ENCODE peak calls at places on chromosomes 13 and 19, in eight cellular contexts. One of them, this sample, is unnamed.

GRCh38 chr19:33125929-33126388 is 6.0 kb upstream of the WDR88 start:
- DNase-seq in CD8-positive, alpha-beta T cell: peak; percentile 54
- DNase-seq in endodermal cell: peak; percentile 79
- DNase-seq in A673: peak; percentile 75
- DNase-seq in mesendoderm: peak; percentile 66
- DNase-seq in pancreas: no peak
- DNase-seq in left lung: no peak
- DNase-seq in tibial nerve: peak; percentile 14
- DNase-seq in this sample: peak; percentile 44

GRCh38 chr19:11363881-11364280 is 8.6 kb downstream of the PLPPR2 start:
- DNase-seq in pancreas: no peak
- DNase-seq in endodermal cell: no peak
- DNase-seq in mesendoderm: no peak
- DNase-seq in left lung: no peak
- DNase-seq in CD8-positive, alpha-beta T cell: no peak
- DNase-seq in tibial nerve: no peak
- DNase-seq in A673: no peak
- DNase-seq in this sample: no peak

GRCh38 chr19:48342841-48343540 is 17.6 kb downstream of the EMP3 start:
- DNase-seq in endodermal cell: no peak
- DNase-seq in A673: peak; percentile 47
- DNase-seq in tibial nerve: no peak
- DNase-seq in pancreas: no peak
- DNase-seq in mesendoderm: no peak
- DNase-seq in left lung: no peak
- DNase-seq in CD8-positive, alpha-beta T cell: no peak
- DNase-seq in this sample: no peak

GRCh38 chr13:107669356-107669755 is 546.0 kb downstream of the LIG4 start:
- DNase-seq in endodermal cell: no peak
- DNase-seq in left lung: no peak
- DNase-seq in CD8-positive, alpha-beta T cell: no peak
- DNase-seq in mesendoderm: no peak
- DNase-seq in A673: no peak
- DNase-seq in tibial nerve: no peak
- DNase-seq in pancreas: no peak
- DNase-seq in this sample: no peak

GRCh38 chr13:101892296-101892695 is 439.8 kb downstream of the ITGBL1 start:
- DNase-seq in mesendoderm: no peak
- DNase-seq in A673: peak; percentile 80
- DNase-seq in CD8-positive, alpha-beta T cell: no peak
- DNase-seq in pancreas: no peak
- DNase-seq in endodermal cell: no peak
- DNase-seq in tibial nerve: no peak
- DNase-seq in left lung: no peak
- DNase-seq in this sample: no peak

GRCh38 chr19:44072543-44073401 is 813 bp downstream of the ZNF284 start:
- DNase-seq in CD8-positive, alpha-beta T cell: no peak
- DNase-seq in tibial nerve: no peak
- DNase-seq in A673: peak; percentile 4
- DNase-seq in left lung: no peak
- DNase-seq in endodermal cell: no peak
- DNase-seq in pancreas: no peak
- DNase-seq in mesendoderm: no peak
- DNase-seq in this sample: peak; percentile 5

GRCh38 chr13:19587635-19588300 is 26.4 kb upstream of the TPTE2 start:
- DNase-seq in left lung: no peak
- DNase-seq in CD8-positive, alpha-beta T cell: no peak
- DNase-seq in tibial nerve: peak; percentile 41
- DNase-seq in A673: peak; percentile 80
- DNase-seq in endodermal cell: peak; percentile 50
- DNase-seq in mesendoderm: peak; percentile 20
- DNase-seq in pancreas: no peak
- DNase-seq in this sample: no peak

GRCh38 chr13:46648166-46648607 is 95.2 kb downstream of the LRCH1 start:
- DNase-seq in left lung: no peak
- DNase-seq in endodermal cell: peak; percentile 71
- DNase-seq in mesendoderm: peak; percentile 56
- DNase-seq in pancreas: no peak
- DNase-seq in CD8-positive, alpha-beta T cell: no peak
- DNase-seq in A673: peak; percentile 74
- DNase-seq in tibial nerve: no peak
- DNase-seq in this sample: no peak

GRCh38 chr19:39428309-39429112 is 7.2 kb downstream of the RPS16 start:
- DNase-seq in A673: no peak
- DNase-seq in mesendoderm: peak; percentile 97
- DNase-seq in pancreas: no peak
- DNase-seq in endodermal cell: peak; percentile 97
- DNase-seq in CD8-positive, alpha-beta T cell: no peak
- DNase-seq in tibial nerve: no peak
- DNase-seq in left lung: peak; percentile 76
- DNase-seq in this sample: no peak

GRCh38 chr13:20997301-20998061 is 63.9 kb downstream of the LATS2 start:
- DNase-seq in left lung: no peak
- DNase-seq in CD8-positive, alpha-beta T cell: no peak
- DNase-seq in tibial nerve: no peak
- DNase-seq in A673: peak; percentile 77
- DNase-seq in endodermal cell: peak; percentile 51
- DNase-seq in mesendoderm: peak; percentile 71
- DNase-seq in pancreas: no peak
- DNase-seq in this sample: no peak

GRCh38 chr13:30881191-30881651 is 24.9 kb upstream of the MEDAG start:
- DNase-seq in left lung: peak; percentile 47
- DNase-seq in tibial nerve: no peak
- DNase-seq in CD8-positive, alpha-beta T cell: no peak
- DNase-seq in endodermal cell: no peak
- DNase-seq in pancreas: no peak
- DNase-seq in mesendoderm: no peak
- DNase-seq in A673: no peak
- DNase-seq in this sample: no peak

GRCh38 chr19:5466814-5467291 is 11.6 kb downstream of the ZNRF4 start:
- DNase-seq in CD8-positive, alpha-beta T cell: no peak
- DNase-seq in endodermal cell: no peak
- DNase-seq in tibial nerve: no peak
- DNase-seq in pancreas: no peak
- DNase-seq in left lung: no peak
- DNase-seq in mesendoderm: no peak
- DNase-seq in A673: peak; percentile 73
- DNase-seq in this sample: no peak

DNA sequence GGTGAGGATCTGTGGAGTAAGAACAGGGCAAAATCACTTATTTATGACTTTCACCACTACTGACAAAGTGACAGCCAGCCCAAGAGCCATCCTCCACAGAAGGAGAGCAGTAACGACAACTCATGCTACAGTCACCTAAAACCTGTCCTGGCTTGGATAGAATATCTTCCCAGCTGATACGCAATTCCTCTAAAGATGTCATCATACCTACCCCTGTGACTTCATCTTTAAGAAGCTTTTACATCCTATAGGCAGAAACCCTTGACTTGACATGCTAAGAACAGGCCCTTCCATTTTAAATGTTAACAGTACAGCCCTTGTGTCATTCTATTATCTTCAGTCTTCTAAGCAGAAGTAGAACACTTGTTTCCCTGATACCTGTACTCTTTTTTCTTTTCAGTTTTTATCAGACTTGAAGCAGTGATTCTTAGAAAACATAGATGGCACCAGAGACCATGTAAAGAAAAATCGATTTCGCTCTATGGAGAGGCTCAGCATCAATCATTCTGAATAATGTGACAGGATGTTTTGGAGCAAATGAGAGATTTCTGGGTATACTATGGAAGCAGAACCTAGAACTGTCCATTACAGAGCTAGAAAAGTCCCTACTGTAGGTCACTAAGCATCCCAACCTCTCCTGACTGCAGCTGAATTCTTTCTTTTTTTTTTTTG is 20.1 kb downstream of the STOML3 start:
- DNase-seq in left lung: no peak
- DNase-seq in tibial nerve: no peak
- DNase-seq in endodermal cell: no peak
- DNase-seq in A673: no peak
- DNase-seq in mesendoderm: peak; percentile 57
- DNase-seq in pancreas: no peak
- DNase-seq in CD8-positive, alpha-beta T cell: no peak
- DNase-seq in this sample: no peak
- H3K27ac ChIP-seq in left lung: no peak overlapping the region
- H3K27ac ChIP-seq in tibial nerve: no peak overlapping the region
- H3K27ac ChIP-seq in endodermal cell: no peak overlapping the region
- H3K27ac ChIP-seq in A673: no peak overlapping the region
- H3K27ac ChIP-seq in mesendoderm: no peak overlapping the region
- H3K27ac ChIP-seq in pancreas: no peak overlapping the region
- H3K27ac ChIP-seq in CD8-positive, alpha-beta T cell: no peak overlapping the region
- H3K27ac ChIP-seq in this sample: no peak overlapping the region

GRCh38 chr19:42330521-42330835 is 5.0 kb downstream of the MEGF8 start:
- DNase-seq in mesendoderm: no peak
- DNase-seq in A673: no peak
- DNase-seq in CD8-positive, alpha-beta T cell: no peak
- DNase-seq in left lung: no peak
- DNase-seq in endodermal cell: no peak
- DNase-seq in tibial nerve: peak; percentile 40
- DNase-seq in pancreas: no peak
- DNase-seq in this sample: no peak

GRCh38 chr19:42333975-42334696 is 8.7 kb downstream of the MEGF8 start:
- DNase-seq in left lung: no peak
- DNase-seq in tibial nerve: no peak
- DNase-seq in A673: no peak
- DNase-seq in mesendoderm: no peak
- DNase-seq in CD8-positive, alpha-beta T cell: no peak
- DNase-seq in pancreas: no peak
- DNase-seq in endodermal cell: no peak
- DNase-seq in this sample: no peak

GRCh38 chr19:42334697-42335373 is 9.4 kb downstream of the MEGF8 start:
- DNase-seq in A673: no peak
- DNase-seq in left lung: no peak
- DNase-seq in mesendoderm: no peak
- DNase-seq in endodermal cell: no peak
- DNase-seq in pancreas: no peak
- DNase-seq in CD8-positive, alpha-beta T cell: no peak
- DNase-seq in tibial nerve: no peak
- DNase-seq in this sample: no peak

GRCh38 chr19:42333018-42333417 is 7.6 kb downstream of the MEGF8 start:
- DNase-seq in A673: no peak
- DNase-seq in endodermal cell: no peak
- DNase-seq in CD8-positive, alpha-beta T cell: no peak
- DNase-seq in left lung: no peak
- DNase-seq in mesendoderm: no peak
- DNase-seq in pancreas: no peak
- DNase-seq in tibial nerve: no peak
- DNase-seq in this sample: no peak

GRCh38 chr19:42332059-42332458 is 6.6 kb downstream of the MEGF8 start:
- DNase-seq in left lung: no peak
- DNase-seq in pancreas: no peak
- DNase-seq in A673: no peak
- DNase-seq in tibial nerve: no peak
- DNase-seq in CD8-positive, alpha-beta T cell: no peak
- DNase-seq in endodermal cell: no peak
- DNase-seq in mesendoderm: no peak
- DNase-seq in this sample: no peak
- H3K27ac ChIP-seq in left lung: no peak overlapping the region
- H3K27ac ChIP-seq in pancreas: no peak overlapping the region
- H3K27ac ChIP-seq in A673: no peak overlapping the region
- H3K27ac ChIP-seq in tibial nerve: no peak overlapping the region
- H3K27ac ChIP-seq in CD8-positive, alpha-beta T cell: no peak overlapping the region
- H3K27ac ChIP-seq in endodermal cell: no peak overlapping the region
- H3K27ac ChIP-seq in mesendoderm: no peak overlapping the region
- H3K27ac ChIP-seq in this sample: no peak overlapping the region

GRCh38 chr19:17931532-17932191 is 1.2 kb upstream of the CCDC124 start:
- DNase-seq in pancreas: no peak
- DNase-seq in left lung: no peak
- DNase-seq in endodermal cell: peak; percentile 93
- DNase-seq in A673: no peak
- DNase-seq in CD8-positive, alpha-beta T cell: no peak
- DNase-seq in tibial nerve: no peak
- DNase-seq in mesendoderm: peak; percentile 89
- DNase-seq in this sample: no peak

GRCh38 chr19:17932485-17933338 is at the start of gene CCDC124:
- DNase-seq in left lung: peak; percentile 93
- DNase-seq in endodermal cell: peak; percentile 97
- DNase-seq in pancreas: peak; percentile 96
- DNase-seq in A673: peak; percentile 95
- DNase-seq in tibial nerve: peak; percentile 82
- DNase-seq in mesendoderm: peak; percentile 96
- DNase-seq in CD8-positive, alpha-beta T cell: peak; percentile 91
- DNase-seq in this sample: peak; percentile 89

GRCh38 chr19:17936379-17936778 is 3.6 kb downstream of the CCDC124 start:
- DNase-seq in endodermal cell: no peak
- DNase-seq in left lung: no peak
- DNase-seq in mesendoderm: no peak
- DNase-seq in A673: no peak
- DNase-seq in tibial nerve: no peak
- DNase-seq in pancreas: no peak
- DNase-seq in CD8-positive, alpha-beta T cell: no peak
- DNase-seq in this sample: no peak

GRCh38 chr19:17937371-17937900 is 4.6 kb downstream of the CCDC124 start:
- DNase-seq in mesendoderm: no peak
- DNase-seq in left lung: no peak
- DNase-seq in pancreas: no peak
- DNase-seq in endodermal cell: no peak
- DNase-seq in tibial nerve: no peak
- DNase-seq in CD8-positive, alpha-beta T cell: no peak
- DNase-seq in A673: no peak
- DNase-seq in this sample: no peak

DNA sequence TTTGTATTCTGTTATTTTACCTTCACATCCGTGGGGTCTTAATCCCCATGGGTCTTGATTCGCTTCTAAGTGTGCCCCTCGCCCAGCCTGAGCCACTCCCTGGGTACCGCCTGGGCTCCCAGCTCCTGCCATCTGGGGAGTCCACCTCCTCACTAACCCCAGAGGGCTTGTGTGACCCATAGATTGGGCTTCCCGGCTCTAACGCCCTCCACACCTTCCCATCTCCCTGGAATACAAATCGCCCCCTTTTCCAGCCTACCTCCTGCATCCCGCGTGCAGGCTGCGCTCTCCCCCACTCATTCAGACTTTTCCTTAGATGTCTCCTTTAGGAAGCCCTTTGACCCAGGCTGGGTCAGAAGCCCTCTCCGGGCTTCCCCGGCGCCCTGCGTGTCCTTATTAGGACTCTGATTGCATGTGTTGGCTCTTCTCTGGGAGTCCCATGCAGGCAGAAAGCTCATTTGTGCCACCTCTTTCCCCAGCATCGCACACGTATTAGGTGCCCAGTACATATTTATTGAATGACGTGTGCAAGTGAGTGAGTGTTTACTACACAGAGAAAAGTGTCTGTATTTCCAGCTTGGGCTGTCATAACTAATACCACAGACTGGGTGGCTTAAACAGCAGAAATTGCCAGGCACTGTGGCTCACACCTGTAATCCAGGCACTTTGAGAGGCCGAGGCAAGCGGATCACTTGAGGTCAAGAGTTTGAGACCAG is 757 bp downstream of the CCDC124 start:
- DNase-seq in CD8-positive, alpha-beta T cell: no peak
- DNase-seq in left lung: no peak
- DNase-seq in mesendoderm: no peak
- DNase-seq in tibial nerve: no peak
- DNase-seq in A673: no peak
- DNase-seq in pancreas: no peak
- DNase-seq in endodermal cell: no peak
- DNase-seq in this sample: no peak
- H3K27ac ChIP-seq in CD8-positive, alpha-beta T cell: peak overlapping the region; percentile 75
- H3K27ac ChIP-seq in left lung: peak overlapping the region; percentile 89
- H3K27ac ChIP-seq in mesendoderm: no peak overlapping the region
- H3K27ac ChIP-seq in tibial nerve: peak overlapping the region; percentile 93
- H3K27ac ChIP-seq in A673: peak overlapping the region; percentile 97
- H3K27ac ChIP-seq in pancreas: no peak overlapping the region
- H3K27ac ChIP-seq in endodermal cell: no peak overlapping the region
- H3K27ac ChIP-seq in this sample: no peak overlapping the region

GRCh38 chr19:8592231-8593009 is 15.2 kb upstream of the MYO1F start:
- DNase-seq in CD8-positive, alpha-beta T cell: peak; percentile 96
- DNase-seq in pancreas: peak; percentile 92
- DNase-seq in endodermal cell: peak; percentile 100
- DNase-seq in mesendoderm: peak; percentile 99
- DNase-seq in left lung: peak; percentile 88
- DNase-seq in A673: peak; percentile 99
- DNase-seq in tibial nerve: peak; percentile 99
- DNase-seq in this sample: peak; percentile 94
- H3K27ac ChIP-seq in CD8-positive, alpha-beta T cell: peak overlapping the region; percentile 32
- H3K27ac ChIP-seq in pancreas: peak overlapping the region; percentile 16
- H3K27ac ChIP-seq in endodermal cell: no peak overlapping the region
- H3K27ac ChIP-seq in mesendoderm: no peak overlapping the region
- H3K27ac ChIP-seq in left lung: no peak overlapping the region
- H3K27ac ChIP-seq in A673: peak overlapping the region; percentile 47
- H3K27ac ChIP-seq in tibial nerve: peak overlapping the region; percentile 52
- H3K27ac ChIP-seq in this sample: peak overlapping the region; percentile 54